ENCODE peak calls at places on chromosomes 1 and 21, in nine cellular contexts. G is ovary, V is left lung, S is transverse colon, E is neural progenitor cell, B is GM23338, A is uterus, I is H1, H is fibroblast of lung. Q is an unnamed sample. For H3K36me3, the result is how much of the 10 kb centered on the place peaks cover.

GRCh38 chr1:24805534-24806301 is 60.5 kb downstream of the CLIC4 start:
- DNase-seq in G (no peak), V (no peak), S (no peak), E (no peak), B (no peak), A (no peak), I (no peak), H (peak), Q (peak)

GRCh38 chr1:156727914-156728598 is at the start of gene METTL25B:
- DNase-seq in G (peak), V (peak), S (peak), E (peak), B (peak), A (peak), I (no peak), H (peak), Q (peak)

GRCh38 chr1:17137441-17137840 is 18.2 kb upstream of the PADI2 start:
- DNase-seq in G (no peak), V (no peak), S (no peak), E (no peak), B (peak), A (no peak), I (no peak), H (no peak), Q (no peak)

GRCh38 chr1:18203645-18204044 is 96.0 kb downstream of the IGSF21 start:
- DNase-seq in G (no peak), V (no peak), S (no peak), E (no peak), B (no peak), A (no peak), I (no peak), H (no peak), Q (no peak)

GRCh38 chr1:206804156-206804737 is 32.0 kb upstream of the IL10 start:
- DNase-seq in G (no peak), V (no peak), S (no peak), E (no peak), B (no peak), A (no peak), I (no peak), H (no peak), Q (peak)

GRCh38 chr1:68232354-68233148 is at the start of gene WLS:
- DNase-seq in G (peak), V (peak), S (peak), E (peak), B (peak), A (peak), I (no peak), H (peak), Q (peak)

GRCh38 chr1:161198877-161199431 is at the start of gene ADAMTS4:
- DNase-seq in G (peak), V (no peak), S (peak), E (peak), B (peak), A (peak), I (no peak), H (peak), Q (no peak)

GRCh38 chr1:247452447-247453039 is 5.4 kb downstream of the OR2B11 start:
- DNase-seq in G (no peak), V (no peak), S (no peak), E (peak), B (no peak), A (no peak), I (no peak), H (no peak), Q (no peak)

GRCh38 chr21:32525282-32525681 is 60.0 kb downstream of the TCP10L start:
- DNase-seq in G (no peak), V (no peak), S (no peak), E (no peak), B (peak), A (no peak), I (no peak), H (no peak), Q (no peak)

GRCh38 chr1:72693899-72694298 is 411.6 kb upstream of the NEGR1 start:
- DNase-seq in G (no peak), V (no peak), S (no peak), E (no peak), B (no peak), A (no peak), I (no peak), H (no peak), Q (no peak)

GRCh38 chr1:9816199-9816598 is 7.6 kb downstream of the CLSTN1 start:
- DNase-seq in G (no peak), V (no peak), S (no peak), E (no peak), B (no peak), A (no peak), I (no peak), H (no peak), Q (no peak)

GRCh38 chr1:14707774-14708450 is 109.4 kb downstream of the KAZN start:
- DNase-seq in G (no peak), V (no peak), S (no peak), E (no peak), B (no peak), A (no peak), I (no peak), H (no peak), Q (no peak)

GRCh38 chr1:167947733-167948132 is 10.9 kb upstream of the MPC2 start:
- DNase-seq in G (no peak), V (no peak), S (no peak), E (no peak), B (no peak), A (no peak), I (no peak), H (no peak), Q (no peak)

GRCh38 chr1:161119017-161119378 is 1.1 kb downstream of the NIT1 start:
- DNase-seq in G (no peak), V (no peak), S (peak), E (peak), B (peak), A (no peak), I (no peak), H (no peak), Q (peak)

GRCh38 chr1:215132156-215132555 is 49.6 kb downstream of the KCNK2 start:
- DNase-seq in G (no peak), V (no peak), S (no peak), E (no peak), B (no peak), A (no peak), I (no peak), H (peak), Q (peak)

GRCh38 chr1:175537571-175537970 is 205.8 kb downstream of the TNR start:
- DNase-seq in G (no peak), V (no peak), S (no peak), E (no peak), B (no peak), A (no peak), I (no peak), H (no peak), Q (no peak)

GRCh38 chr21:25934771-25935224 is 200.0 kb downstream of the GABPA start:
- DNase-seq in G (peak), V (no peak), S (peak), E (no peak), B (no peak), A (peak), I (no peak), H (peak), Q (peak)

GRCh38 chr1:149917590-149918144 is at the start of gene SV2A:
- DNase-seq in G (peak), V (no peak), S (peak), E (peak), B (peak), A (peak), I (no peak), H (peak), Q (no peak)

GRCh38 chr1:115976062-115976899 is at the start of gene SLC22A15:
- DNase-seq in G (peak), V (peak), S (peak), E (peak), B (peak), A (peak), I (no peak), H (peak), Q (peak)

GRCh38 chr1:217027403-217028080 is 304.3 kb upstream of the ESRRG start:
- DNase-seq in G (no peak), V (no peak), S (no peak), E (no peak), B (no peak), A (no peak), I (no peak), H (no peak), Q (peak)

GRCh38 chr1:229205854-229206253 is 65.1 kb upstream of the RAB4A start:
- DNase-seq in G (no peak), V (no peak), S (no peak), E (no peak), B (no peak), A (peak), I (no peak), H (no peak), Q (no peak)

GRCh38 chr1:30745156-30745833 is 12.3 kb downstream of the LAPTM5 start:
- DNase-seq in G (no peak), V (no peak), S (no peak), E (no peak), B (no peak), A (no peak), I (no peak), H (no peak), Q (no peak)

GRCh38 chr1:54671985-54672608 is 30.5 kb downstream of the MROH7 start:
- DNase-seq in G (no peak), V (no peak), S (peak), E (peak), B (peak), A (no peak), I (peak), H (peak), Q (peak)

GRCh38 chr1:219339466-219339865 is 165.8 kb downstream of the LYPLAL1 start:
- DNase-seq in G (no peak), V (no peak), S (no peak), E (no peak), B (no peak), A (no peak), I (no peak), H (peak), Q (no peak)

GRCh38 chr1:53069265-53069662 is 7.3 kb downstream of the PODN start:
- DNase-seq in G (no peak), V (peak), S (no peak), E (no peak), B (no peak), A (peak), I (no peak), H (no peak), Q (no peak)

GRCh38 chr1:94093996-94094395 is 27.0 kb downstream of the ABCA4 start:
- DNase-seq in G (no peak), V (no peak), S (no peak), E (no peak), B (no peak), A (no peak), I (no peak), H (peak), Q (no peak)

GRCh38 chr1:22262583-22262982 is 119.7 kb upstream of the WNT4 start:
- DNase-seq in G (no peak), V (peak), S (peak), E (peak), B (peak), A (no peak), I (peak), H (no peak), Q (no peak)

GRCh38 chr1:30263888-30264671 is 459.3 kb downstream of the MATN1 start:
- DNase-seq in G (no peak), V (no peak), S (no peak), E (no peak), B (no peak), A (no peak), I (no peak), H (no peak), Q (no peak)

GRCh38 chr1:184150776-184151531 is 99.4 kb downstream of the TSEN15 start:
- DNase-seq in G (peak), V (no peak), S (peak), E (no peak), B (no peak), A (no peak), I (no peak), H (peak), Q (no peak)

GRCh38 chr21:46297311-46298082 is 11.4 kb downstream of the YBEY start:
- DNase-seq in G (no peak), V (peak), S (no peak), E (no peak), B (peak), A (peak), I (no peak), H (peak), Q (no peak)
- H3K4me3 ChIP-seq in G (peak), V (peak), S (peak), E (peak), B (peak), A (peak), I (peak), H (peak), Q (peak)

GRCh38 chr1:213773975-213774374 is 213.8 kb upstream of the PROX1 start:
- DNase-seq in G (no peak), V (no peak), S (no peak), E (no peak), B (no peak), A (no peak), I (no peak), H (no peak), Q (no peak)
- H3K36me3 ChIP-seq in G (under half), V (under half), S (under half), E (under half), B (under half), A (under half), I (under half), H (under half), Q (under half)

GRCh38 chr1:11749203-11749689 is 12.7 kb upstream of the C1orf167 start:
- DNase-seq in G (no peak), V (peak), S (peak), E (peak), B (peak), A (peak), I (no peak), H (peak), Q (peak)
- TF ChIP-seq CTCF in G (peak), V (peak), S (peak), E (peak), B (peak), A (peak), I (peak), H (peak), Q (peak)

GRCh38 chr1:35591211-35591610 is 18.1 kb downstream of the TFAP2E start:
- DNase-seq in G (no peak), V (no peak), S (no peak), E (no peak), B (no peak), A (no peak), I (no peak), H (no peak), Q (no peak)
- H3K4me3 ChIP-seq in G (no peak), V (no peak), S (no peak), E (no peak), B (no peak), A (no peak), I (no peak), H (no peak), Q (no peak)

GRCh38 chr1:75444220-75444619 is 166.7 kb downstream of the SLC44A5 start:
- DNase-seq in G (no peak), V (no peak), S (no peak), E (no peak), B (no peak), A (no peak), I (no peak), H (no peak), Q (no peak)

GRCh38 chr1:75449998-75450397 is 160.9 kb downstream of the SLC44A5 start:
- DNase-seq in G (no peak), V (no peak), S (no peak), E (no peak), B (no peak), A (no peak), I (no peak), H (peak), Q (no peak)
- H3K36me3 ChIP-seq in G (under half), V (under half), S (under half), E (under half), B (under half), A (under half), I (under half), H (under half), Q (under half)

GRCh38 chr1:19410393-19410792 is 74.9 kb downstream of the CAPZB start:
- DNase-seq in G (no peak), V (no peak), S (no peak), E (no peak), B (peak), A (no peak), I (no peak), H (no peak), Q (no peak)
- TF ChIP-seq CTCF in G (no peak), V (no peak), S (no peak), E (peak), B (peak), A (no peak), I (peak), H (no peak), Q (no peak)

GRCh38 chr1:151831256-151831591 is 378 bp downstream of the RORC start:
- DNase-seq in G (no peak), V (no peak), S (no peak), E (no peak), B (no peak), A (no peak), I (no peak), H (no peak), Q (no peak)
- H3K4me3 ChIP-seq in G (no peak), V (no peak), S (peak), E (no peak), B (no peak), A (no peak), I (no peak), H (no peak), Q (peak)

GRCh38 chr1:226390681-226391080 is 17.2 kb downstream of the PARP1 start:
- DNase-seq in G (no peak), V (no peak), S (no peak), E (no peak), B (no peak), A (no peak), I (no peak), H (no peak), Q (peak)
- H3K36me3 ChIP-seq in G (under half), V (under half), S (under half), E (under half), B (half or more), A (under half), I (half or more), H (under half), Q (under half)

Q was measured in bronchial epithelial cell.